ENCODE peak calls at places on chromosomes 12 and 14, in ten cellular contexts. One of them, this sample, is unnamed.

GRCh38 chr12:93125126-93125525 is 196.0 kb upstream of the EEA1 start:
- DNase-seq in right atrium auricular region: no peak
- DNase-seq in Caki2: no peak
- DNase-seq in AG09319: no peak
- DNase-seq in left cardiac atrium: no peak
- DNase-seq in naive thymus-derived CD8-positive, alpha-beta T cell: no peak
- DNase-seq in astrocyte of the spinal cord: no peak
- DNase-seq in Right ventricle myocardium superior: no peak
- DNase-seq in stimulated activated CD4-positive, alpha-beta T cell treated with anti-CD3 and anti-CD28 coated beads, Interleukin-15, amount 100 ng/mL, for 24 hours: no peak
- DNase-seq in NCI-H1092 treated with DMSO at 0.1 percent for 48 hours: no peak
- DNase-seq in this sample: no peak

GRCh38 chr12:54424232-54424631 is 5.2 kb upstream of the ITGA5 start:
- DNase-seq in Caki2: no peak
- DNase-seq in stimulated activated CD4-positive, alpha-beta T cell treated with anti-CD3 and anti-CD28 coated beads, Interleukin-15, amount 100 ng/mL, for 24 hours: no peak
- DNase-seq in NCI-H1092 treated with DMSO at 0.1 percent for 48 hours: no peak
- DNase-seq in left cardiac atrium: no peak
- DNase-seq in AG09319: no peak
- DNase-seq in right atrium auricular region: no peak
- DNase-seq in astrocyte of the spinal cord: no peak
- DNase-seq in naive thymus-derived CD8-positive, alpha-beta T cell: no peak
- DNase-seq in Right ventricle myocardium superior: no peak
- DNase-seq in this sample: no peak

GRCh38 chr12:79891506-79892162 is 43.3 kb downstream of the PPP1R12A start:
- DNase-seq in naive thymus-derived CD8-positive, alpha-beta T cell: no peak
- DNase-seq in Right ventricle myocardium superior: no peak
- DNase-seq in AG09319: no peak
- DNase-seq in NCI-H1092 treated with DMSO at 0.1 percent for 48 hours: no peak
- DNase-seq in Caki2: no peak
- DNase-seq in astrocyte of the spinal cord: no peak
- DNase-seq in right atrium auricular region: no peak
- DNase-seq in left cardiac atrium: no peak
- DNase-seq in stimulated activated CD4-positive, alpha-beta T cell treated with anti-CD3 and anti-CD28 coated beads, Interleukin-15, amount 100 ng/mL, for 24 hours: no peak
- DNase-seq in this sample: no peak

GRCh38 chr12:105912911-105913514 is 225.7 kb downstream of the NUAK1 start:
- DNase-seq in Right ventricle myocardium superior: no peak
- DNase-seq in AG09319: no peak
- DNase-seq in right atrium auricular region: no peak
- DNase-seq in Caki2: peak; percentile 34
- DNase-seq in naive thymus-derived CD8-positive, alpha-beta T cell: no peak
- DNase-seq in NCI-H1092 treated with DMSO at 0.1 percent for 48 hours: no peak
- DNase-seq in left cardiac atrium: no peak
- DNase-seq in stimulated activated CD4-positive, alpha-beta T cell treated with anti-CD3 and anti-CD28 coated beads, Interleukin-15, amount 100 ng/mL, for 24 hours: no peak
- DNase-seq in astrocyte of the spinal cord: peak; percentile 40
- DNase-seq in this sample: no peak

GRCh38 chr12:53102883-53103807 is at the start of gene SOAT2:
- DNase-seq in AG09319: no peak
- DNase-seq in Right ventricle myocardium superior: no peak
- DNase-seq in NCI-H1092 treated with DMSO at 0.1 percent for 48 hours: no peak
- DNase-seq in stimulated activated CD4-positive, alpha-beta T cell treated with anti-CD3 and anti-CD28 coated beads, Interleukin-15, amount 100 ng/mL, for 24 hours: peak; percentile 56
- DNase-seq in Caki2: no peak
- DNase-seq in right atrium auricular region: no peak
- DNase-seq in astrocyte of the spinal cord: no peak
- DNase-seq in naive thymus-derived CD8-positive, alpha-beta T cell: peak; percentile 56
- DNase-seq in left cardiac atrium: no peak
- DNase-seq in this sample: no peak

GRCh38 chr14:82667006-82667405 is 1133.4 kb upstream of the SEL1L start:
- DNase-seq in naive thymus-derived CD8-positive, alpha-beta T cell: no peak
- DNase-seq in NCI-H1092 treated with DMSO at 0.1 percent for 48 hours: no peak
- DNase-seq in right atrium auricular region: no peak
- DNase-seq in left cardiac atrium: no peak
- DNase-seq in Right ventricle myocardium superior: no peak
- DNase-seq in astrocyte of the spinal cord: peak; percentile 22
- DNase-seq in AG09319: no peak
- DNase-seq in stimulated activated CD4-positive, alpha-beta T cell treated with anti-CD3 and anti-CD28 coated beads, Interleukin-15, amount 100 ng/mL, for 24 hours: no peak
- DNase-seq in Caki2: no peak
- DNase-seq in this sample: no peak

GRCh38 chr14:103545915-103546650 is 16.4 kb downstream of the BAG5 start:
- DNase-seq in AG09319: no peak
- DNase-seq in right atrium auricular region: no peak
- DNase-seq in astrocyte of the spinal cord: no peak
- DNase-seq in NCI-H1092 treated with DMSO at 0.1 percent for 48 hours: no peak
- DNase-seq in Caki2: no peak
- DNase-seq in naive thymus-derived CD8-positive, alpha-beta T cell: no peak
- DNase-seq in left cardiac atrium: peak; percentile 23
- DNase-seq in stimulated activated CD4-positive, alpha-beta T cell treated with anti-CD3 and anti-CD28 coated beads, Interleukin-15, amount 100 ng/mL, for 24 hours: no peak
- DNase-seq in Right ventricle myocardium superior: peak; percentile 43
- DNase-seq in this sample: no peak

GRCh38 chr12:6383572-6384498 is at the start of gene LTBR:
- DNase-seq in stimulated activated CD4-positive, alpha-beta T cell treated with anti-CD3 and anti-CD28 coated beads, Interleukin-15, amount 100 ng/mL, for 24 hours: peak; percentile 47
- DNase-seq in NCI-H1092 treated with DMSO at 0.1 percent for 48 hours: no peak
- DNase-seq in Right ventricle myocardium superior: peak; percentile 98
- DNase-seq in AG09319: peak; percentile 90
- DNase-seq in naive thymus-derived CD8-positive, alpha-beta T cell: no peak
- DNase-seq in Caki2: peak; percentile 87
- DNase-seq in astrocyte of the spinal cord: peak; percentile 85
- DNase-seq in right atrium auricular region: peak; percentile 96
- DNase-seq in left cardiac atrium: peak; percentile 98
- DNase-seq in this sample: peak; percentile 97

GRCh38 chr12:53807322-53807721 is 55.5 kb upstream of the CISTR start:
- DNase-seq in stimulated activated CD4-positive, alpha-beta T cell treated with anti-CD3 and anti-CD28 coated beads, Interleukin-15, amount 100 ng/mL, for 24 hours: no peak
- DNase-seq in astrocyte of the spinal cord: no peak
- DNase-seq in Right ventricle myocardium superior: no peak
- DNase-seq in NCI-H1092 treated with DMSO at 0.1 percent for 48 hours: no peak
- DNase-seq in Caki2: no peak
- DNase-seq in naive thymus-derived CD8-positive, alpha-beta T cell: no peak
- DNase-seq in left cardiac atrium: no peak
- DNase-seq in right atrium auricular region: no peak
- DNase-seq in AG09319: no peak
- DNase-seq in this sample: no peak

GRCh38 chr14:75470238-75470797 is 42.5 kb downstream of the JDP2 start:
- DNase-seq in naive thymus-derived CD8-positive, alpha-beta T cell: no peak
- DNase-seq in right atrium auricular region: no peak
- DNase-seq in Right ventricle myocardium superior: no peak
- DNase-seq in AG09319: no peak
- DNase-seq in stimulated activated CD4-positive, alpha-beta T cell treated with anti-CD3 and anti-CD28 coated beads, Interleukin-15, amount 100 ng/mL, for 24 hours: no peak
- DNase-seq in astrocyte of the spinal cord: no peak
- DNase-seq in NCI-H1092 treated with DMSO at 0.1 percent for 48 hours: peak; percentile 93
- DNase-seq in left cardiac atrium: no peak
- DNase-seq in Caki2: no peak
- DNase-seq in this sample: no peak

GRCh38 chr12:81245458-81245857 is 167.6 kb downstream of the ACSS3 start:
- DNase-seq in Caki2: no peak
- DNase-seq in Right ventricle myocardium superior: no peak
- DNase-seq in astrocyte of the spinal cord: no peak
- DNase-seq in left cardiac atrium: no peak
- DNase-seq in NCI-H1092 treated with DMSO at 0.1 percent for 48 hours: peak; percentile 62
- DNase-seq in naive thymus-derived CD8-positive, alpha-beta T cell: no peak
- DNase-seq in stimulated activated CD4-positive, alpha-beta T cell treated with anti-CD3 and anti-CD28 coated beads, Interleukin-15, amount 100 ng/mL, for 24 hours: no peak
- DNase-seq in right atrium auricular region: no peak
- DNase-seq in AG09319: no peak
- DNase-seq in this sample: no peak

GRCh38 chr12:76032043-76032981 is 736 bp upstream of the PHLDA1 start:
- DNase-seq in Caki2: peak; percentile 78
- DNase-seq in naive thymus-derived CD8-positive, alpha-beta T cell: no peak
- DNase-seq in left cardiac atrium: peak; percentile 68
- DNase-seq in Right ventricle myocardium superior: no peak
- DNase-seq in astrocyte of the spinal cord: peak; percentile 80
- DNase-seq in stimulated activated CD4-positive, alpha-beta T cell treated with anti-CD3 and anti-CD28 coated beads, Interleukin-15, amount 100 ng/mL, for 24 hours: peak; percentile 34
- DNase-seq in NCI-H1092 treated with DMSO at 0.1 percent for 48 hours: no peak
- DNase-seq in AG09319: no peak
- DNase-seq in right atrium auricular region: peak; percentile 75
- DNase-seq in this sample: no peak

GRCh38 chr12:46483572-46484395 is 111.2 kb upstream of the SLC38A2 start:
- DNase-seq in naive thymus-derived CD8-positive, alpha-beta T cell: no peak
- DNase-seq in stimulated activated CD4-positive, alpha-beta T cell treated with anti-CD3 and anti-CD28 coated beads, Interleukin-15, amount 100 ng/mL, for 24 hours: no peak
- DNase-seq in Caki2: no peak
- DNase-seq in right atrium auricular region: no peak
- DNase-seq in Right ventricle myocardium superior: no peak
- DNase-seq in NCI-H1092 treated with DMSO at 0.1 percent for 48 hours: no peak
- DNase-seq in astrocyte of the spinal cord: peak; percentile 31
- DNase-seq in left cardiac atrium: no peak
- DNase-seq in AG09319: no peak
- DNase-seq in this sample: no peak

GRCh38 chr12:128671528-128672042 is 152.2 kb downstream of the SLC15A4 start:
- DNase-seq in AG09319: no peak
- DNase-seq in astrocyte of the spinal cord: no peak
- DNase-seq in Caki2: no peak
- DNase-seq in Right ventricle myocardium superior: no peak
- DNase-seq in left cardiac atrium: no peak
- DNase-seq in stimulated activated CD4-positive, alpha-beta T cell treated with anti-CD3 and anti-CD28 coated beads, Interleukin-15, amount 100 ng/mL, for 24 hours: no peak
- DNase-seq in NCI-H1092 treated with DMSO at 0.1 percent for 48 hours: no peak
- DNase-seq in naive thymus-derived CD8-positive, alpha-beta T cell: no peak
- DNase-seq in right atrium auricular region: no peak
- DNase-seq in this sample: no peak

GRCh38 chr12:96136129-96136528 is 58.0 kb upstream of the ELK3 start:
- DNase-seq in astrocyte of the spinal cord: peak; percentile 87
- DNase-seq in stimulated activated CD4-positive, alpha-beta T cell treated with anti-CD3 and anti-CD28 coated beads, Interleukin-15, amount 100 ng/mL, for 24 hours: no peak
- DNase-seq in right atrium auricular region: no peak
- DNase-seq in Right ventricle myocardium superior: no peak
- DNase-seq in left cardiac atrium: peak; percentile 53
- DNase-seq in AG09319: no peak
- DNase-seq in Caki2: no peak
- DNase-seq in naive thymus-derived CD8-positive, alpha-beta T cell: no peak
- DNase-seq in NCI-H1092 treated with DMSO at 0.1 percent for 48 hours: no peak
- DNase-seq in this sample: no peak

GRCh38 chr12:122090759-122091535 is 12.4 kb downstream of the MLXIP start:
- DNase-seq in right atrium auricular region: no peak
- DNase-seq in naive thymus-derived CD8-positive, alpha-beta T cell: no peak
- DNase-seq in left cardiac atrium: no peak
- DNase-seq in Right ventricle myocardium superior: peak; percentile 46
- DNase-seq in AG09319: peak; percentile 87
- DNase-seq in NCI-H1092 treated with DMSO at 0.1 percent for 48 hours: no peak
- DNase-seq in astrocyte of the spinal cord: peak; percentile 74
- DNase-seq in Caki2: no peak
- DNase-seq in stimulated activated CD4-positive, alpha-beta T cell treated with anti-CD3 and anti-CD28 coated beads, Interleukin-15, amount 100 ng/mL, for 24 hours: no peak
- DNase-seq in this sample: no peak

GRCh38 chr12:58919271-58920101 is 818 bp downstream of the LRIG3 start:
- DNase-seq in Right ventricle myocardium superior: no peak
- DNase-seq in left cardiac atrium: peak; percentile 48
- DNase-seq in stimulated activated CD4-positive, alpha-beta T cell treated with anti-CD3 and anti-CD28 coated beads, Interleukin-15, amount 100 ng/mL, for 24 hours: no peak
- DNase-seq in AG09319: no peak
- DNase-seq in Caki2: peak; percentile 65
- DNase-seq in naive thymus-derived CD8-positive, alpha-beta T cell: no peak
- DNase-seq in right atrium auricular region: no peak
- DNase-seq in NCI-H1092 treated with DMSO at 0.1 percent for 48 hours: peak; percentile 30
- DNase-seq in astrocyte of the spinal cord: peak; percentile 61
- DNase-seq in this sample: no peak

GRCh38 chr12:64082866-64083268 is 139.2 kb downstream of the KICS2 start:
- DNase-seq in naive thymus-derived CD8-positive, alpha-beta T cell: no peak
- DNase-seq in left cardiac atrium: no peak
- DNase-seq in right atrium auricular region: no peak
- DNase-seq in AG09319: no peak
- DNase-seq in NCI-H1092 treated with DMSO at 0.1 percent for 48 hours: peak; percentile 31
- DNase-seq in astrocyte of the spinal cord: no peak
- DNase-seq in Caki2: peak; percentile 35
- DNase-seq in stimulated activated CD4-positive, alpha-beta T cell treated with anti-CD3 and anti-CD28 coated beads, Interleukin-15, amount 100 ng/mL, for 24 hours: no peak
- DNase-seq in Right ventricle myocardium superior: no peak
- DNase-seq in this sample: no peak

GRCh38 chr14:97712471-97712870 is 915.3 kb downstream of the VRK1 start:
- DNase-seq in astrocyte of the spinal cord: no peak
- DNase-seq in left cardiac atrium: no peak
- DNase-seq in Right ventricle myocardium superior: no peak
- DNase-seq in AG09319: no peak
- DNase-seq in NCI-H1092 treated with DMSO at 0.1 percent for 48 hours: no peak
- DNase-seq in Caki2: no peak
- DNase-seq in right atrium auricular region: no peak
- DNase-seq in naive thymus-derived CD8-positive, alpha-beta T cell: no peak
- DNase-seq in stimulated activated CD4-positive, alpha-beta T cell treated with anti-CD3 and anti-CD28 coated beads, Interleukin-15, amount 100 ng/mL, for 24 hours: no peak
- DNase-seq in this sample: no peak

GRCh38 chr14:95503365-95504134 is 12.9 kb downstream of the SYNE3 start:
- DNase-seq in Caki2: no peak
- DNase-seq in left cardiac atrium: no peak
- DNase-seq in astrocyte of the spinal cord: no peak
- DNase-seq in stimulated activated CD4-positive, alpha-beta T cell treated with anti-CD3 and anti-CD28 coated beads, Interleukin-15, amount 100 ng/mL, for 24 hours: no peak
- DNase-seq in right atrium auricular region: no peak
- DNase-seq in AG09319: no peak
- DNase-seq in naive thymus-derived CD8-positive, alpha-beta T cell: no peak
- DNase-seq in Right ventricle myocardium superior: no peak
- DNase-seq in NCI-H1092 treated with DMSO at 0.1 percent for 48 hours: no peak
- DNase-seq in this sample: no peak

GRCh38 chr12:104049278-104050257 is at the start of gene GLT8D2:
- DNase-seq in astrocyte of the spinal cord: peak; percentile 84
- DNase-seq in AG09319: peak; percentile 83
- DNase-seq in stimulated activated CD4-positive, alpha-beta T cell treated with anti-CD3 and anti-CD28 coated beads, Interleukin-15, amount 100 ng/mL, for 24 hours: peak; percentile 24
- DNase-seq in right atrium auricular region: peak; percentile 65
- DNase-seq in NCI-H1092 treated with DMSO at 0.1 percent for 48 hours: no peak
- DNase-seq in Caki2: no peak
- DNase-seq in left cardiac atrium: peak; percentile 55
- DNase-seq in Right ventricle myocardium superior: peak; percentile 79
- DNase-seq in naive thymus-derived CD8-positive, alpha-beta T cell: no peak
- DNase-seq in this sample: no peak

GRCh38 chr12:126219139-126219538 is 1153.9 kb downstream of the AACS start:
- DNase-seq in stimulated activated CD4-positive, alpha-beta T cell treated with anti-CD3 and anti-CD28 coated beads, Interleukin-15, amount 100 ng/mL, for 24 hours: no peak
- DNase-seq in astrocyte of the spinal cord: no peak
- DNase-seq in left cardiac atrium: no peak
- DNase-seq in naive thymus-derived CD8-positive, alpha-beta T cell: no peak
- DNase-seq in Caki2: no peak
- DNase-seq in NCI-H1092 treated with DMSO at 0.1 percent for 48 hours: no peak
- DNase-seq in right atrium auricular region: no peak
- DNase-seq in Right ventricle myocardium superior: no peak
- DNase-seq in AG09319: no peak
- DNase-seq in this sample: no peak

GRCh38 chr12:53096761-53097160 is 706 bp upstream of the IGFBP6 start:
- DNase-seq in Right ventricle myocardium superior: no peak
- DNase-seq in NCI-H1092 treated with DMSO at 0.1 percent for 48 hours: no peak
- DNase-seq in naive thymus-derived CD8-positive, alpha-beta T cell: no peak
- DNase-seq in left cardiac atrium: no peak
- DNase-seq in Caki2: no peak
- DNase-seq in right atrium auricular region: no peak
- DNase-seq in stimulated activated CD4-positive, alpha-beta T cell treated with anti-CD3 and anti-CD28 coated beads, Interleukin-15, amount 100 ng/mL, for 24 hours: no peak
- DNase-seq in astrocyte of the spinal cord: no peak
- DNase-seq in AG09319: no peak
- DNase-seq in this sample: no peak

GRCh38 chr12:52139579-52140062 is 52.2 kb downstream of the KRT80 start:
- DNase-seq in naive thymus-derived CD8-positive, alpha-beta T cell: no peak
- DNase-seq in Caki2: peak; percentile 59
- DNase-seq in astrocyte of the spinal cord: no peak
- DNase-seq in left cardiac atrium: no peak
- DNase-seq in right atrium auricular region: no peak
- DNase-seq in AG09319: no peak
- DNase-seq in NCI-H1092 treated with DMSO at 0.1 percent for 48 hours: peak; percentile 53
- DNase-seq in Right ventricle myocardium superior: no peak
- DNase-seq in stimulated activated CD4-positive, alpha-beta T cell treated with anti-CD3 and anti-CD28 coated beads, Interleukin-15, amount 100 ng/mL, for 24 hours: peak; percentile 51
- DNase-seq in this sample: no peak

GRCh38 chr14:96493178-96493577 is 9.0 kb upstream of the PAPOLA start:
- DNase-seq in right atrium auricular region: no peak
- DNase-seq in left cardiac atrium: no peak
- DNase-seq in Caki2: no peak
- DNase-seq in naive thymus-derived CD8-positive, alpha-beta T cell: no peak
- DNase-seq in NCI-H1092 treated with DMSO at 0.1 percent for 48 hours: no peak
- DNase-seq in Right ventricle myocardium superior: no peak
- DNase-seq in AG09319: no peak
- DNase-seq in stimulated activated CD4-positive, alpha-beta T cell treated with anti-CD3 and anti-CD28 coated beads, Interleukin-15, amount 100 ng/mL, for 24 hours: no peak
- DNase-seq in astrocyte of the spinal cord: no peak
- DNase-seq in this sample: no peak

GRCh38 chr14:35789651-35790050 is 19.4 kb downstream of the RALGAPA1 start:
- DNase-seq in stimulated activated CD4-positive, alpha-beta T cell treated with anti-CD3 and anti-CD28 coated beads, Interleukin-15, amount 100 ng/mL, for 24 hours: peak; percentile 24
- DNase-seq in NCI-H1092 treated with DMSO at 0.1 percent for 48 hours: no peak
- DNase-seq in Right ventricle myocardium superior: no peak
- DNase-seq in naive thymus-derived CD8-positive, alpha-beta T cell: peak; percentile 14
- DNase-seq in AG09319: no peak
- DNase-seq in astrocyte of the spinal cord: peak; percentile 79
- DNase-seq in Caki2: no peak
- DNase-seq in right atrium auricular region: no peak
- DNase-seq in left cardiac atrium: no peak
- DNase-seq in this sample: no peak

GRCh38 chr14:71415404-71415690 is 508.1 kb downstream of the PCNX1 start:
- DNase-seq in naive thymus-derived CD8-positive, alpha-beta T cell: no peak
- DNase-seq in Right ventricle myocardium superior: no peak
- DNase-seq in AG09319: peak; percentile 25
- DNase-seq in astrocyte of the spinal cord: peak; percentile 55
- DNase-seq in stimulated activated CD4-positive, alpha-beta T cell treated with anti-CD3 and anti-CD28 coated beads, Interleukin-15, amount 100 ng/mL, for 24 hours: no peak
- DNase-seq in left cardiac atrium: no peak
- DNase-seq in NCI-H1092 treated with DMSO at 0.1 percent for 48 hours: no peak
- DNase-seq in right atrium auricular region: no peak
- DNase-seq in Caki2: no peak
- DNase-seq in this sample: no peak

GRCh38 chr12:118102609-118103008 is 1.2 kb downstream of the VSIG10 start:
- DNase-seq in right atrium auricular region: no peak
- DNase-seq in Caki2: no peak
- DNase-seq in astrocyte of the spinal cord: no peak
- DNase-seq in left cardiac atrium: no peak
- DNase-seq in NCI-H1092 treated with DMSO at 0.1 percent for 48 hours: no peak
- DNase-seq in AG09319: no peak
- DNase-seq in Right ventricle myocardium superior: no peak
- DNase-seq in naive thymus-derived CD8-positive, alpha-beta T cell: no peak
- DNase-seq in stimulated activated CD4-positive, alpha-beta T cell treated with anti-CD3 and anti-CD28 coated beads, Interleukin-15, amount 100 ng/mL, for 24 hours: no peak
- DNase-seq in this sample: no peak

This sample was measured in vagina.